ENCODE peak calls at places on chromosomes 12 and 14, in seven cellular contexts. Q is upper lobe of right lung; I is GM23248; A is kidney; L is CD4-positive, CD25-positive, alpha-beta regulatory T cell; T is colonic mucosa; H is MM.1S. W is an unnamed sample.

GRCh38 chr12:19575307-19576243 is 136.3 kb downstream of the AEBP2 start:
- DNase-seq in A (no peak), Q (no peak), H (no peak), L (no peak), T (peak), I (peak), W (peak)

GRCh38 chr14:69685217-69685616 is 73.8 kb downstream of the SUSD6 start:
- DNase-seq in T (no peak), Q (no peak), L (no peak), A (no peak), H (no peak), I (peak), W (no peak)

GRCh38 chr14:75234173-75234855 is 44.3 kb upstream of the FOS start:
- DNase-seq in A (peak), I (peak), T (peak), L (no peak), Q (peak), H (no peak), W (peak)

GRCh38 chr14:97456958-97457357 is 659.8 kb downstream of the VRK1 start:
- DNase-seq in T (no peak), I (no peak), Q (no peak), L (no peak), H (no peak), A (no peak), W (no peak)

GRCh38 chr12:22722081-22722480 is 97.1 kb downstream of the ETNK1 start:
- DNase-seq in I (no peak), T (no peak), H (no peak), A (no peak), L (no peak), Q (no peak), W (no peak)

GRCh38 chr12:19620222-19620621 is 180.9 kb downstream of the AEBP2 start:
- DNase-seq in I (no peak), Q (no peak), L (no peak), A (no peak), H (no peak), T (peak), W (no peak)

GRCh38 chr12:67430708-67431335 is 161.7 kb downstream of the CAND1 start:
- DNase-seq in Q (no peak), T (no peak), I (peak), A (peak), H (no peak), L (no peak), W (no peak)

GRCh38 chr12:64459388-64460024 is 7.6 kb downstream of the TBK1 start:
- DNase-seq in H (peak), I (peak), A (no peak), T (no peak), Q (no peak), L (no peak), W (no peak)

GRCh38 chr12:4308334-4308960 is 12.6 kb upstream of the TIGAR start:
- DNase-seq in I (no peak), H (no peak), T (no peak), L (no peak), Q (no peak), A (no peak), W (no peak)
- H3K4me3 ChIP-seq in I (no peak), H (no peak), T (no peak), L (no peak), Q (no peak), A (no peak), W (no peak)

DNA sequence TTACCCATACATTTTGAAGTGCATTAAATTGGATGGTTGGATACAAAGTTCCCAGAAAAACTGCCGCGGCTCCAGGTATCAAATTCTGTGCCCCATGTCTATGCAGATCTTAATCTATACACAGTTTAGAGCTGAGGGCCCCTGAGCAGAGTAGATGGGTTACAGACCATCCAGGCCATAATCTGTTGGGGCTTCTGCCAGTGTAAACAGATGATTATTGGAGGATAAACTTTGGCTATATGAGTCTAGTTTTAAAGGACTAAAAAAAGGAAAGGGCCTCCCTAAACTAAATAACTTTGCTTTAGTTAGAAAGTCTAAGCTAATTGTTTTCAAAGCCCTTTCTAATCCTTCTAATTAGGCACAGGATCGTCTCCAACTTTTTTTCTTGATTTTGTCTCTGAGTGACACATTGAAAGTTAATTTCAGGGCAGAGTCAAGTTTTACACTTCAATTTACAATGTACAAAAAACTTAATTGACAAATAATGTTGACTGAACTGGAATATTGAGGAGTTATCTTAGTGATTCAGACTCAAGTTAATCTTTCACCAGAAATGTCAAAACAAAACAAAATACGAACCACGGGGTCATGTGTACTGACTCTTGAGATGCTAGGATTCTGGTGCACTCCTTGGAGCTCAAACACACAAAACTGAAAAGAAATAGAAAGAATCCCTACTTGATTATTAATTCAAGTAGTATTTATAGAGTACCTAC is 133.9 kb upstream of the SCAF11 start:
- DNase-seq in L (no peak), Q (no peak), I (no peak), H (no peak), A (no peak), T (no peak), W (peak)
- H3K4me3 ChIP-seq in L (no peak), Q (no peak), I (peak), H (no peak), A (no peak), T (no peak), W (no peak)

GRCh38 chr12:33586576-33586975 is 147.0 kb upstream of the SYT10 start:
- DNase-seq in I (no peak), H (no peak), L (no peak), Q (no peak), A (no peak), T (no peak), W (no peak)

GRCh38 chr12:33588725-33589405 is 149.2 kb upstream of the SYT10 start:
- DNase-seq in Q (no peak), L (no peak), I (no peak), A (no peak), H (no peak), T (no peak), W (no peak)

GRCh38 chr12:33589609-33590114 is 150.0 kb upstream of the SYT10 start:
- DNase-seq in T (no peak), L (no peak), I (no peak), Q (no peak), H (no peak), A (no peak), W (no peak)

GRCh38 chr12:33593753-33594152 is 154.1 kb upstream of the SYT10 start:
- DNase-seq in I (no peak), H (no peak), Q (no peak), L (no peak), T (no peak), A (no peak), W (no peak)

DNA sequence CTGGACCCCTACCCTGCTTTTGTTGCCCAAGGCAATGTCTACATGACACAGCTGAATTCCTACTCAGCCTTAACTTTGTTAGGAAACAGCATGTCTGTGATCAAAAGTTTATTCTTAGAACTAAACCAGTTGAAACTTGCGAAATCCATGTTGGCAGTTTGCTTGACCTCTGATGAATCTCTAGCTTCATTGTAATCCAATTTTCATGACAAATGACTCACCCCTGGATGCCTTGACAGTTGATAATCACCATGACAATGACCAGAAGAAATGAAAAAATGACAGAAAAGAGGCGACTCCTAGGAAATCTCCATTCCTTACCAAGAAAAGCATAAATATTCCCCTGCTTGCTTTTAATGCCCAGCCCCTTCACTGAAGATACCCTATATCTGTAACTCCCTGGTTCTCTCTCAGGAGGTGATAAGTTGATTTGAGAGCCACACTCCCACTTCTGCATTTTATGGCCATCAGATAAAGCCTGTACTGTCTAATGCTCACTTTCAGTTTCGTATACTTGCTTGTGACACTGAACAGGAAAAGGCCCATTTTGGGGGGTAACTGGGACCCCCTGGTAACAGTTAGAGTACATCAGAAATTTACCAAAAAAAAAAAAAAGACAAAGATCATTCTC is 148.6 kb upstream of the SYT10 start:
- DNase-seq in T (no peak), Q (no peak), I (peak), A (no peak), H (peak), L (no peak), W (peak)
- H3K4me3 ChIP-seq in T (no peak), Q (no peak), I (no peak), A (no peak), H (peak), L (no peak), W (peak)

DNA sequence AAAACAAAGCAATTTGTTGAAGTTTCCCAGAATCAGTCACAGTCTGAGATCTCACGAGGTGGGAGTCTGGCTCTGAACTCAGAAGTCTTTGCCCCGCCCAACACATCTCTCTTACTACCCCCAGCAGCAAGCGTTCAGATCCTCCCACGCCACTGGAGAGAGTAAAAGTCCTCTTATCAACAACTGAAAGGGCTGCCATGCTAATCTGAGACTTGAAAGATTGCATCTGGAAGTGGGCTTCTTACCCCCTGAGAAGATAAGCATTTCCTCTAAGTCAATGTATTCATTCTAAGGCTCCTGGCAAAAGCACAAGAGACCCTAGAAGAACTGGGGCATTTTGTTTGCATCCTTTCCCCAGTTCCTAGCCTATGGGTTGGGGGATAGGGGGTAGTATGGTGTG is 34.1 kb upstream of the STON2 start:
- DNase-seq in L (no peak), I (no peak), T (no peak), Q (no peak), A (no peak), H (no peak), W (no peak)
- H3K4me3 ChIP-seq in L (no peak), I (no peak), T (no peak), Q (no peak), A (no peak), H (no peak), W (no peak)

GRCh38 chr12:93080452-93080851 is 151.4 kb upstream of the EEA1 start:
- DNase-seq in I (no peak), A (no peak), H (no peak), Q (no peak), T (no peak), L (no peak), W (no peak)
- H3K4me3 ChIP-seq in I (no peak), A (no peak), H (no peak), Q (no peak), T (no peak), L (no peak), W (no peak)

GRCh38 chr14:65709576-65709975 is 297.0 kb downstream of the FUT8 start:
- DNase-seq in L (no peak), H (no peak), T (no peak), I (peak), Q (no peak), A (no peak), W (no peak)
- H3K4me3 ChIP-seq in L (no peak), H (no peak), T (no peak), I (no peak), Q (no peak), A (no peak), W (no peak)

GRCh38 chr12:95544756-95545155 is 6.5 kb downstream of the USP44 start:
- DNase-seq in I (no peak), Q (no peak), A (no peak), T (no peak), L (no peak), H (no peak), W (no peak)
- H3K4me3 ChIP-seq in I (no peak), Q (no peak), A (no peak), T (no peak), L (no peak), H (no peak), W (no peak)